ENCODE peak calls at places on chromosomes 2 and 18, in six cellular contexts. S is AG04449, C is epithelial cell of esophagus, O is adrenal gland, T is osteocyte, Q is A549. G is an unnamed sample.

GRCh38 chr2:6863792-6864191 is 1.9 kb downstream of the CMPK2 start:
- DNase-seq in Q (no peak), S (no peak), C (no peak), O (peak), T (no peak), G (no peak)

GRCh38 chr2:177393824-177394614 is 1.4 kb downstream of the AGPS start:
- DNase-seq in O (no peak), T (no peak), S (no peak), C (no peak), Q (no peak), G (no peak)

GRCh38 chr2:74602553-74603281 is 45.4 kb downstream of the M1AP start:
- DNase-seq in Q (no peak), C (peak), O (no peak), T (no peak), S (peak), G (no peak)

GRCh38 chr2:112061299-112061698 is 6.2 kb downstream of the TMEM87B start:
- DNase-seq in S (no peak), Q (no peak), O (no peak), C (no peak), T (no peak), G (no peak)

GRCh38 chr2:28471214-28471613 is 24.6 kb upstream of the PLB1 start:
- DNase-seq in S (no peak), Q (no peak), C (peak), T (no peak), O (no peak), G (no peak)

GRCh38 chr2:59302683-59303082 is 1061.6 kb upstream of the FANCL start:
- DNase-seq in S (no peak), C (no peak), Q (no peak), O (no peak), T (no peak), G (no peak)

GRCh38 chr2:83516503-83516902 is 942.6 kb downstream of the SUCLG1 start:
- DNase-seq in C (no peak), S (no peak), Q (no peak), T (no peak), O (no peak), G (no peak)

GRCh38 chr2:54669677-54670484 is 53.6 kb upstream of the EML6 start:
- DNase-seq in Q (peak), S (peak), T (peak), C (peak), O (peak), G (no peak)

GRCh38 chr18:39571511-39571910 is 2005.9 kb upstream of the CELF4 start:
- DNase-seq in O (no peak), T (no peak), Q (peak), C (peak), S (no peak), G (no peak)

GRCh38 chr2:51628953-51629352 is 597.0 kb upstream of the NRXN1 start:
- DNase-seq in T (no peak), O (no peak), C (no peak), Q (no peak), S (no peak), G (no peak)

GRCh38 chr2:216777637-216778273 is 82.1 kb downstream of the TNP1 start:
- DNase-seq in O (no peak), Q (peak), T (no peak), C (peak), S (no peak), G (no peak)

GRCh38 chr18:40911582-40912254 is 1043.3 kb upstream of the PIK3C3 start:
- DNase-seq in T (no peak), C (peak), S (no peak), Q (peak), O (no peak), G (no peak)

GRCh38 chr2:63054812-63055509 is 4.3 kb downstream of the OTX1 start:
- DNase-seq in C (no peak), O (no peak), T (no peak), S (no peak), Q (no peak), G (no peak)

GRCh38 chr2:1497122-1497611 is 83.9 kb downstream of the TPO start:
- DNase-seq in O (no peak), T (peak), C (no peak), S (no peak), Q (no peak), G (no peak)

GRCh38 chr2:33069894-33070651 is 123.3 kb downstream of the LTBP1 start:
- DNase-seq in S (peak), Q (peak), C (peak), T (no peak), O (peak), G (no peak)

GRCh38 chr2:162582357-162582798 is 238.4 kb downstream of the GCA start:
- DNase-seq in Q (peak), T (no peak), S (no peak), C (peak), O (peak), G (no peak)

GRCh38 chr18:35110554-35111058 is 69.4 kb downstream of the MAPRE2 start:
- DNase-seq in Q (no peak), S (peak), T (no peak), O (no peak), C (no peak), G (no peak)

GRCh38 chr2:27220091-27220490 is 2.9 kb downstream of the CAD start:
- DNase-seq in C (no peak), O (no peak), S (no peak), Q (no peak), T (no peak), G (no peak)

GRCh38 chr2:27214936-27215335 is 2.2 kb upstream of the CAD start:
- DNase-seq in Q (no peak), C (no peak), T (no peak), S (no peak), O (no peak), G (no peak)

GRCh38 chr2:27216416-27217137 is 592 bp upstream of the CAD start:
- DNase-seq in T (no peak), S (no peak), Q (no peak), C (no peak), O (no peak), G (no peak)

GRCh38 chr2:27218614-27219013 is 1.4 kb downstream of the CAD start:
- DNase-seq in S (no peak), T (no peak), C (no peak), Q (no peak), O (no peak), G (no peak)

GRCh38 chr2:27217173-27218121 is at the start of gene CAD:
- DNase-seq in O (peak), Q (peak), C (peak), S (no peak), T (peak), G (peak)
- TF ChIP-seq CTCF in O (peak), Q (no peak), C (no peak), S (peak), T (no peak), G (no peak)

GRCh38 chr2:188023035-188023434 is 268.6 kb upstream of the GULP1 start:
- DNase-seq in O (no peak), C (no peak), Q (no peak), S (no peak), T (no peak), G (no peak)
- TF ChIP-seq CTCF in O (no peak), C (no peak), Q (no peak), S (no peak), T (no peak), G (no peak)

GRCh38 chr2:168614291-168615018 is 158.4 kb downstream of the CERS6 start:
- DNase-seq in Q (no peak), O (no peak), S (no peak), C (peak), T (no peak), G (no peak)
- TF ChIP-seq CTCF in Q (no peak), O (no peak), S (no peak), C (peak), T (no peak), G (no peak)

GRCh38 chr2:26615336-26616031 is 25.7 kb downstream of the CIB4 start:
- DNase-seq in C (peak), O (peak), S (no peak), T (peak), Q (peak), G (no peak)
- TF ChIP-seq CTCF in C (no peak), O (no peak), S (no peak), T (no peak), Q (peak), G (no peak)

DNA sequence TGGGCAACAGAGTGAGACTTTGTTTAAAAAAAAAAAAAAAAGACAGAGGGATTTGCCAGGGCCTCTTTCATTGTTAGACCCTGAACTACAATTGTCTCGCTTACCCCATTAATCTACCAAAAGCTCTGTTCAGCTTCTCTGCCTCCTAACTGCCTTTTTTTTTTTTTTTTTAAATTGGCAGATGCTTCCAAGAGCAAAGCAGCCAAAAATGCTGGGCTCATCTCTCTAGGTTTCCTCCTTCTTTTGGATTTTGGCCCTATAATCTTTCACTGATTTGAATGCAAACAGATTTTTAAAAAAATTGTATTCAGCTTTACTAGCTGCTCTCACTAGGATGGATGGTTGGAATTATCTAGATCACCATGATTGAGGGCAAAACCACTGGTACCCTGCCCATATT is 33.2 kb upstream of the RAPGEF4 start:
- DNase-seq in C (no peak), T (no peak), S (no peak), Q (no peak), O (no peak), G (no peak)
- TF ChIP-seq CTCF in C (no peak), T (no peak), S (no peak), Q (no peak), O (no peak), G (no peak)

DNA sequence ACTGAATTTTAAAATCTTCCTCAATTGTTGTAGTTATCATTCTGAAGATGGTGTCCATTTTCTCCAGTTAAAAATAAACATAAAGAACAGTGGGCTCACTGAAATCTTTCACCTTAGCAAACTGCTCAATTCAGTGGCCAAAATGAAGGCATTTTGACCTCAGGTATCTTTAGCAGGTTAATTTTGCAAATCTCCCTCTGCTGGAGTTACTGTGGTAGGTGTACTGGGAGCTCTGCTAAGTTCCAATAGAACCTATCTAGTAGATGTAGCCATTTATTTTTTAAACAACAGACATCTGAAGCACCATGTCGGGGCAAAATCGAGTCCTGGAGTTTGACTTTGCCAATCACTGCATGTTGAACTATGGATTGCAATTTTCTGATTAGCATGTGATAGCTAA is 177.1 kb downstream of the IRS1 start:
- DNase-seq in S (no peak), C (no peak), Q (peak), T (no peak), O (no peak), G (no peak)
- TF ChIP-seq CTCF in S (no peak), C (peak), Q (no peak), T (peak), O (no peak), G (no peak)

DNA sequence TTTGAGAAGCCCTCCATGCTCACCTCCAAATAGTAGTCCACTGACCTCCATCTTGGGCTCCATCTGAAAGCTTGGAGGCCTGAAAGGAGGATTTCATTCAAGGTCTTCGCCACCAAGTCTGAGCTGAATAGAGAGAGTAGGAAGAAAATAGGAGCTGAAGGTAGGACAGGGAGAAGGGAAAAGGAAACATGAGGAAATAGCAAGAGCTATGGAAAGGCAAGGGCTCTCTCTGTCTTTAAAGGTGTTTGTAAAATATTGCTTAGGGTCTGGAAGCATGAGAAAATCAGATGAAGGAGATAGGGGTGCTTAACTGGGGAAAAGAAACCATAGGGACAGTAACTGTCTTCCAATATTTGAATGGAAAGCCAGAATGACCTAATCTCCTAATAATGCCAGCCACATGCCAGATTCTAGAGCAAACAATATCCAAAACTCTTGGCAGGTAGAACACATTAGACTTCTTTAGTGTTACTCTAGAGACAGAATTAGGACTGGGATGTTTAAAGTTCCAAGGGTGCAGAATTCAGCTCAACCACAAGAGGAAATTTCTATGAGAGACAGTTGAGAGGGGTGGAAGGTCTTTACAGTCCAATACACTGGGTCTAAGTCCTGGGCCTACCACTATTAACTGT is 67.4 kb downstream of the NAB1 start:
- DNase-seq in Q (no peak), C (no peak), O (no peak), S (no peak), T (no peak), G (no peak)
- TF ChIP-seq CTCF in Q (no peak), C (no peak), O (no peak), S (no peak), T (no peak), G (no peak)

DNA sequence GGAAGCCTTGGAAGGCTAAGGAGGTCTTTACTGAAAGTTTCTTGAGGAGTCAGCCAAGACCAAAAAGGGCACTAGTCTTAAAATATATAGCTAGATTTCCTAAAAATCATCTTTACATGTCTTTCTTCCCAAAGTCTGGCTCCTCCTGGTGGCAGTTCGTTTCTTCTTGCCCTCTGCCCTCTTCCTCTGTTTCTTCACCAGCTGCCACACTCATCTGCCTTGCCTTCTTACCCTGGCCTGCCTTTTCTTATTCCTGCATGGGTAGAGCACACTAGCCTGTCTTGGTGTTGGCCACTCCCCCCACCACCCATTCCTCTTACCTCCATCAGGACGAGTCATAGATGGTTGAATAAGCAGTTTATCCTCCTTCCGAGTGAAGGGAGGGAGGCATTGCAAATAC is 129.8 kb downstream of the RAPGEF4 start:
- DNase-seq in Q (peak), S (no peak), O (no peak), T (no peak), C (peak), G (no peak)
- TF ChIP-seq CTCF in Q (peak), S (peak), O (no peak), T (no peak), C (peak), G (no peak)

G was measured in omental fat pad.